ENCODE peak calls at places on chromosome 15, in six cellular contexts. R is uterus, N is AG09319, U is astrocyte of the spinal cord, W is endodermal cell, X is progenitor cell of endocrine pancreas. O is an unnamed sample.

GRCh38 chr15:66498501-66499386 is 1.2 kb upstream of the SNAPC5 start:
- DNase-seq in R (no peak), N (no peak), U (peak), W (no peak), X (no peak), O (peak)

GRCh38 chr15:43250785-43251184 is 15.9 kb downstream of the TGM5 start:
- DNase-seq in R (no peak), N (no peak), U (no peak), W (no peak), X (no peak), O (no peak)

GRCh38 chr15:29822100-29822684 is at the start of gene TJP1:
- DNase-seq in R (peak), N (peak), U (peak), W (peak), X (peak), O (peak)

GRCh38 chr15:25971053-25971452 is 107.9 kb upstream of the ATP10A start:
- DNase-seq in R (no peak), N (no peak), U (no peak), W (no peak), X (no peak), O (no peak)

GRCh38 chr15:45110256-45110820 is 3.6 kb downstream of the DUOX2 start:
- DNase-seq in R (no peak), N (no peak), U (no peak), W (no peak), X (no peak), O (no peak)

GRCh38 chr15:68232937-68233336 is 3.4 kb upstream of the CLN6 start:
- DNase-seq in R (no peak), N (no peak), U (no peak), W (no peak), X (no peak), O (no peak)

GRCh38 chr15:89307791-89308190 is 26.8 kb downstream of the POLG start:
- DNase-seq in R (no peak), N (peak), U (peak), W (no peak), X (no peak), O (peak)

GRCh38 chr15:52503788-52504496 is 24.7 kb downstream of the MYO5A start:
- DNase-seq in R (no peak), N (no peak), U (peak), W (no peak), X (no peak), O (no peak)

GRCh38 chr15:101176625-101177024 is 75.2 kb downstream of the CHSY1 start:
- DNase-seq in R (no peak), N (no peak), U (no peak), W (no peak), X (no peak), O (peak)

GRCh38 chr15:38129531-38130199 is 123.0 kb upstream of the SPRED1 start:
- DNase-seq in R (peak), N (peak), U (peak), W (no peak), X (no peak), O (peak)

GRCh38 chr15:57509121-57509520 is 82.6 kb upstream of the MYZAP start:
- DNase-seq in R (peak), N (no peak), U (peak), W (no peak), X (no peak), O (peak)

GRCh38 chr15:68583936-68584703 is 5.3 kb downstream of the CORO2B start:
- DNase-seq in R (no peak), N (no peak), U (no peak), W (no peak), X (no peak), O (no peak)

GRCh38 chr15:71899665-71900064 is 89.3 kb downstream of the NR2E3 start:
- DNase-seq in R (no peak), N (no peak), U (no peak), W (no peak), X (no peak), O (no peak)

GRCh38 chr15:79970921-79971434 is at the start of gene BCL2A1:
- DNase-seq in R (no peak), N (peak), U (peak), W (no peak), X (no peak), O (peak)

DNA sequence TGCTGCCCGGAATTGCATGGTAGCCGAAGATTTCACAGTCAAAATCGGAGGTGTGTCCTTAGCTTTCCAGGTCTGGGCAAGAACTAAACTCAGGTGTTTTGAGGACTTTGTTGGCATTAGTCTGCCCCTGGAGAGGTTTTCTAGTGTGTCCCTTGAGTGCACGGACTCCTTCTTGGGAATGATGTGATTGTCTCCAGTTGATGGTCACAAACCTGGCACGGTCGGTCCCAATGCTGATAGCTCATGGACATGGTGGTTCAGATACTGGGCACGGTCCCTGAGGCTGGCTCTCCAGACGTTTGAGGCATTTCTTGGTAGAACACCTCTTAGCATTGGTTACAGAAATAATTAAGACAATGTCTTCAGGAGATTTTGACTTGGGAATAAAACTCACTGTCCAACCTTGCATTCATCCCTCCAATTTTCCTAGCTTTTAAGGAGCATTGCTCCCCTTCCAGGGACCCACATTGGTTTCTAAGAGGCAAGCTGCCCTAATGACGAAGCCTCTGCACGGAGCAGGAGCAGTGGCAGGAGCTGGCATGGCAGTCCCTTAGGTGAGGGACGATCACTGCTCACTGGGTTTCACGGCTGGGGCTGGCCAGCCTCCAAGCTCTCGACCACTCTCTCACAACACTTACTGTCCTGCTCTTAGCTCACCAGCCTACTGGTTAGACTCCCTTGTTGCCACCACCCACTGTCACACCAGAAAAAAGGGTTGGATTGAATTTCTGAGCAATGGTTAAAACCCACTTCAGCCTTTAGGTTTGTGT is 68.1 kb downstream of the PGPEP1L start:
- DNase-seq in R (no peak), N (no peak), U (no peak), W (no peak), X (no peak), O (no peak)
- TF ChIP-seq CTCF in R (no peak), N (no peak), U (no peak), W (no peak), X (no peak), O (no peak)

GRCh38 chr15:65087411-65087810 is 10.9 kb downstream of the KBTBD13 start:
- DNase-seq in R (no peak), N (no peak), U (no peak), W (no peak), X (no peak), O (no peak)

GRCh38 chr15:65085207-65085753 is 8.7 kb downstream of the KBTBD13 start:
- DNase-seq in R (no peak), N (no peak), U (no peak), W (peak), X (no peak), O (no peak)

GRCh38 chr15:65087873-65088642 is 11.5 kb downstream of the KBTBD13 start:
- DNase-seq in R (peak), N (no peak), U (no peak), W (no peak), X (no peak), O (no peak)

GRCh38 chr15:65085990-65086679 is 9.6 kb downstream of the KBTBD13 start:
- DNase-seq in R (no peak), N (no peak), U (no peak), W (peak), X (peak), O (no peak)

GRCh38 chr15:65086680-65087111 is 10.2 kb downstream of the KBTBD13 start:
- DNase-seq in R (no peak), N (no peak), U (no peak), W (no peak), X (no peak), O (no peak)
- TF ChIP-seq CTCF in R (no peak), N (no peak), U (peak), W (peak), X (no peak), O (peak)

GRCh38 chr15:53808058-53808703 is 48.7 kb upstream of the WDR72 start:
- DNase-seq in R (no peak), N (no peak), U (peak), W (no peak), X (no peak), O (peak)

GRCh38 chr15:53807500-53807899 is 48.0 kb upstream of the WDR72 start:
- DNase-seq in R (no peak), N (no peak), U (no peak), W (no peak), X (no peak), O (no peak)

GRCh38 chr15:53811530-53811929 is 52.1 kb upstream of the WDR72 start:
- DNase-seq in R (no peak), N (no peak), U (no peak), W (no peak), X (no peak), O (no peak)
- TF ChIP-seq CTCF in R (no peak), N (no peak), U (no peak), W (peak), X (peak), O (no peak)

GRCh38 chr15:84570164-84570692 is 30.6 kb upstream of the ZSCAN2 start:
- DNase-seq in R (peak), N (peak), U (peak), W (peak), X (peak), O (peak)

GRCh38 chr15:84572231-84572630 is 28.6 kb upstream of the ZSCAN2 start:
- DNase-seq in R (no peak), N (no peak), U (no peak), W (no peak), X (no peak), O (peak)

GRCh38 chr15:84575493-84575892 is 25.3 kb upstream of the ZSCAN2 start:
- DNase-seq in R (no peak), N (no peak), U (no peak), W (no peak), X (no peak), O (no peak)
- TF ChIP-seq CTCF in R (no peak), N (no peak), U (no peak), W (peak), X (no peak), O (no peak)

GRCh38 chr15:73754461-73754860 is 1.3 kb upstream of the INSYN1 start:
- DNase-seq in R (no peak), N (no peak), U (no peak), W (no peak), X (no peak), O (no peak)

GRCh38 chr15:73751896-73752816 is 995 bp downstream of the INSYN1 start:
- DNase-seq in R (no peak), N (no peak), U (no peak), W (peak), X (no peak), O (no peak)

GRCh38 chr15:73755481-73755880 is 2.3 kb upstream of the INSYN1 start:
- DNase-seq in R (no peak), N (no peak), U (no peak), W (no peak), X (no peak), O (no peak)

GRCh38 chr15:73752817-73753214 is 335 bp downstream of the INSYN1 start:
- DNase-seq in R (no peak), N (no peak), U (no peak), W (peak), X (peak), O (no peak)

GRCh38 chr15:73753250-73754130 is at the start of gene INSYN1:
- DNase-seq in R (peak), N (no peak), U (peak), W (peak), X (peak), O (peak)
- TF ChIP-seq CTCF in R (no peak), N (no peak), U (no peak), W (no peak), X (no peak), O (no peak)

DNA sequence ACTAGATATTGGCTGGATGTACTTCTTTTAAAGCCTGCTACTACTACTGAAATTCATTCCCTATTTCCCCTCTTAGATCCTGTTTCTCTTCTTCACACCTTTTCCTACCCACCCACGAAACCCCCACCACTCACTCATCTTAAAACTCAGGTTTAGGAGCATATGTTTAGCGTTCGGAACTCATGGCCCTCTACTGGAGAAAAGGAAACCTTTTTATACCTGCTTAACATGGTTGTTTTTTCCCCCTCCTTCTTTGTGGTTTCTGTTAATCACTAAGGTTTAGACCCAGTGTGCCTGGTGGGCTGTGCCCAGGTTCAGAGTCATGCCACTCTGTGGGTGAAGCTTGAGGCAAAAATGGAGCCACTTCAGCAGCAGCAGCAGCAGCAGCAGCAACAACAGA is 2.6 kb downstream of the ARID3B start:
- DNase-seq in R (no peak), N (no peak), U (no peak), W (no peak), X (no peak), O (no peak)
- TF ChIP-seq CTCF in R (no peak), N (no peak), U (peak), W (peak), X (peak), O (no peak)

O was measured in fibroblast of villous mesenchyme.